ENCODE peak calls at places on chromosome 17, in five cellular contexts. One of them, this sample, is unnamed.

GRCh38 chr17:77901476-77901875 is 57.0 kb upstream of the TNRC6C start:
- DNase-seq in GM12878: no peak
- DNase-seq in neural crest cell: no peak
- DNase-seq in AG04450: no peak
- DNase-seq in prostate gland: no peak
- DNase-seq in this sample: no peak

GRCh38 chr17:7056386-7056785 is 12.5 kb upstream of the SLC16A11 start:
- DNase-seq in AG04450: no peak
- DNase-seq in neural crest cell: no peak
- DNase-seq in prostate gland: no peak
- DNase-seq in GM12878: no peak
- DNase-seq in this sample: no peak

GRCh38 chr17:83113381-83113780 is 34.0 kb downstream of the METRNL start:
- DNase-seq in AG04450: no peak
- DNase-seq in neural crest cell: no peak
- DNase-seq in GM12878: no peak
- DNase-seq in prostate gland: no peak
- DNase-seq in this sample: no peak

GRCh38 chr17:238071-238963 is 56.9 kb upstream of the DOC2B start:
- DNase-seq in AG04450: no peak
- DNase-seq in neural crest cell: no peak
- DNase-seq in GM12878: no peak
- DNase-seq in prostate gland: no peak
- DNase-seq in this sample: no peak

GRCh38 chr17:76983075-76983411 is 114.8 kb downstream of the MGAT5B start:
- DNase-seq in neural crest cell: no peak
- DNase-seq in AG04450: no peak
- DNase-seq in GM12878: no peak
- DNase-seq in prostate gland: no peak
- DNase-seq in this sample: no peak

GRCh38 chr17:68820825-68821481 is 134.2 kb downstream of the ABCA8 start:
- DNase-seq in AG04450: no peak
- DNase-seq in neural crest cell: no peak
- DNase-seq in GM12878: no peak
- DNase-seq in prostate gland: no peak
- DNase-seq in this sample: no peak

GRCh38 chr17:63774982-63775290 is 966 bp downstream of the DDX42 start:
- DNase-seq in neural crest cell: no peak
- DNase-seq in prostate gland: no peak
- DNase-seq in GM12878: no peak
- DNase-seq in AG04450: no peak
- DNase-seq in this sample: no peak

GRCh38 chr17:76901542-76902197 is 33.5 kb downstream of the MGAT5B start:
- DNase-seq in prostate gland: peak
- DNase-seq in GM12878: no peak
- DNase-seq in AG04450: no peak
- DNase-seq in neural crest cell: no peak
- DNase-seq in this sample: no peak

GRCh38 chr17:13746379-13746778 is 144.7 kb upstream of the HS3ST3A1 start:
- DNase-seq in AG04450: no peak
- DNase-seq in neural crest cell: no peak
- DNase-seq in GM12878: no peak
- DNase-seq in prostate gland: no peak
- DNase-seq in this sample: no peak

GRCh38 chr17:48549909-48550308 is 5.0 kb upstream of the HOXB2 start:
- DNase-seq in neural crest cell: no peak
- DNase-seq in prostate gland: no peak
- DNase-seq in GM12878: no peak
- DNase-seq in AG04450: no peak
- DNase-seq in this sample: no peak

GRCh38 chr17:62703269-62703775 is 75.9 kb downstream of the MRC2 start:
- DNase-seq in AG04450: no peak
- DNase-seq in prostate gland: no peak
- DNase-seq in GM12878: no peak
- DNase-seq in neural crest cell: no peak
- DNase-seq in this sample: no peak

GRCh38 chr17:27552467-27552779 is 78.6 kb upstream of the LGALS9 start:
- DNase-seq in GM12878: no peak
- DNase-seq in AG04450: no peak
- DNase-seq in neural crest cell: no peak
- DNase-seq in prostate gland: no peak
- DNase-seq in this sample: no peak

GRCh38 chr17:44082206-44082605 is 11.7 kb downstream of the G6PC3 start:
- DNase-seq in prostate gland: no peak
- DNase-seq in GM12878: no peak
- DNase-seq in AG04450: no peak
- DNase-seq in neural crest cell: no peak
- DNase-seq in this sample: no peak

GRCh38 chr17:44084131-44084538 is 13.6 kb downstream of the G6PC3 start:
- DNase-seq in neural crest cell: no peak
- DNase-seq in AG04450: no peak
- DNase-seq in prostate gland: no peak
- DNase-seq in GM12878: no peak
- DNase-seq in this sample: peak

GRCh38 chr17:44084921-44085320 is 14.4 kb downstream of the G6PC3 start:
- DNase-seq in prostate gland: no peak
- DNase-seq in GM12878: no peak
- DNase-seq in neural crest cell: no peak
- DNase-seq in AG04450: no peak
- DNase-seq in this sample: no peak

GRCh38 chr17:44081681-44082080 is 11.1 kb downstream of the G6PC3 start:
- DNase-seq in GM12878: no peak
- DNase-seq in neural crest cell: no peak
- DNase-seq in AG04450: no peak
- DNase-seq in prostate gland: no peak
- DNase-seq in this sample: no peak

DNA sequence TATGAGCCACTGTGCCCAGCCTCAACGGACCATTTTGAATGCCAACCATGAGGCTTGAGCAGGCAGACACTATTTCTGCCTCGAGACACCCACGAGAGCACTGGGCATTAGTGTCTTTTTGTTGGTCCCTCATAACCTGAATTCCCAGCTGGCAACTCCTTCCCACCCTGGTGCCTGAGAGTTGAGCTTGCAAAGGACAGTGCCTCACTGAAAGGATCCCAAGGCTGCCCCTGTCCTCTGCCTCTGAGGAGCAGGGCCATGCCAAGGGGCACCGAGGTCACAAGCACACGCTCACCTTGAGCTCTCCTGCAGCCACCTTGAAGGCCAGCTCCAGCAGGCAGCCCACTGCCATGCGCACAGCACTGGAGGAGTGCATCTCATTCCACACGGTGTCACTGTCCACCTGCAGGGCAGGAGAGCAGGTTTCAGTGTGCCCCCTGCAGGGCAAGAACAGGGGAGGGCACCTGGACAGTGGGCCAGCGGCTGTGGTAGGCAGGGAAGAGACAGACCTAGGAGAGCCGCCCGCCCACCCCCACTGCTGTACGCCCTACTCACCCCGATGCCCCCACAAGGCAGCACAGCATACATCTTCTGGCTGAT is 12.8 kb downstream of the G6PC3 start:
- DNase-seq in GM12878: no peak
- DNase-seq in neural crest cell: no peak
- DNase-seq in AG04450: no peak
- DNase-seq in prostate gland: no peak
- DNase-seq in this sample: no peak
- TF ChIP-seq CTCF in GM12878: peak
- TF ChIP-seq CTCF in neural crest cell: no peak
- TF ChIP-seq CTCF in AG04450: no peak
- TF ChIP-seq CTCF in prostate gland: no peak
- TF ChIP-seq CTCF in this sample: peak

DNA sequence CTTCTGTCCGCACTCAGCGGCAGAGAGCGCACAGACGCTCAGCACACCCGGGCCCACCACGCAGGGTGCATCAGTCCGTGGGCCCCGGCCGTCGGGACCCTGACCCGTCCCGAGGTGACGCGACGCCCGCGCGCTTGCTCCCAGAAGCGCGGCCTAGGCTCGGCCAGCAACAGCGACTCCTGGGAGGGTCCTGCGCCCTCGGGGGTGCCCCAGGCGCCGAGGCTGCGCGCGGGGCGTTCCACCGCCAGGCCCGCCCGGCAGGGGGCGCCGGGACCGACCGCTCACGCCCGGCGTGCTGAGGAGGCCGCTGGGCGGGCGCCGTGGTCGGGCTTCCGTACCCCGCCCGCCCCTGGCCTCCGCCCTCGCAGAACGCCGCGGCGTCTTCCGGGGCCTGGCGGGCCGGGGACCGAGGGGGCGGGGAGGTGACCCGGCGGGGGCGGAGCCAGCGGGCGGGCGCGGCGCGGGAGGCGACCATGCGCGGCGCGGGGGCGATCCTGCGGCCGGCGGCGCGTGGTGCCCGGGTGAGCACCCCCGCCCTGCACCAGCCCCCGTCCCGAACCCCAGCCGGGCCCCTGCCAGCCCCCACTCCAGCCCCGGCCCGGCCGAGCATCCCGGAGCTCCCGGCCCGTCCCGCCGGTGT is at the start of gene CISD3:
- DNase-seq in AG04450: peak
- DNase-seq in neural crest cell: peak
- DNase-seq in prostate gland: peak
- DNase-seq in GM12878: no peak
- DNase-seq in this sample: peak
- TF ChIP-seq CTCF in AG04450: peak
- TF ChIP-seq CTCF in neural crest cell: peak
- TF ChIP-seq CTCF in prostate gland: peak
- TF ChIP-seq CTCF in GM12878: peak
- TF ChIP-seq CTCF in this sample: peak

GRCh38 chr17:59611503-59611902 is 8.2 kb upstream of the CLTC start:
- DNase-seq in AG04450: no peak
- DNase-seq in GM12878: no peak
- DNase-seq in prostate gland: no peak
- DNase-seq in neural crest cell: no peak
- DNase-seq in this sample: no peak

GRCh38 chr17:59607061-59607460 is 12.6 kb upstream of the CLTC start:
- DNase-seq in GM12878: no peak
- DNase-seq in neural crest cell: no peak
- DNase-seq in AG04450: no peak
- DNase-seq in prostate gland: no peak
- DNase-seq in this sample: no peak

GRCh38 chr17:59607817-59608403 is 11.8 kb upstream of the CLTC start:
- DNase-seq in prostate gland: no peak
- DNase-seq in AG04450: no peak
- DNase-seq in GM12878: no peak
- DNase-seq in neural crest cell: no peak
- DNase-seq in this sample: no peak
- TF ChIP-seq CTCF in prostate gland: no peak
- TF ChIP-seq CTCF in AG04450: no peak
- TF ChIP-seq CTCF in GM12878: peak
- TF ChIP-seq CTCF in neural crest cell: peak
- TF ChIP-seq CTCF in this sample: no peak

DNA sequence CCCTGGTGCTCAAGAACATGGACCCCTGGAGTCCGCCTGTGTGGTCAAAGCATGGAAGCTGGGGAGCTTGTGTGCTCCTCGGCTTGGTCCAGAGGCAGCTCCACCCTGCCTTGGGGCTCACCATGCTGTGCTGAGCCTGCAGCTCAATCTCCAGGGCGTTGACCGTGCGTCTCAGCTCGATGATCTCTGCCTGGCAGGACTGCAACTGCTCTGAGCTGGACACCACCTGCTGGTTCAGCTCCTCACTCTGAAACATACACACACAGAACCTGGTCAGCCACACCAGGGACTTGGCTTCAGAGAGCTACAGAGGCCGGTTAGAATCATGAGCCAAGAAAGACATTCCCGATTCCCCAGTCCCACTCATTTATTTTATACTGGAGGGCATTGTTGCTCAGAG is 2.7 kb downstream of the KRT35 start:
- DNase-seq in GM12878: no peak
- DNase-seq in prostate gland: no peak
- DNase-seq in AG04450: no peak
- DNase-seq in neural crest cell: no peak
- DNase-seq in this sample: no peak
- TF ChIP-seq CTCF in GM12878: no peak
- TF ChIP-seq CTCF in prostate gland: no peak
- TF ChIP-seq CTCF in AG04450: no peak
- TF ChIP-seq CTCF in neural crest cell: no peak
- TF ChIP-seq CTCF in this sample: no peak

GRCh38 chr17:46811978-46812583 is 6.4 kb downstream of the WNT3 start:
- DNase-seq in neural crest cell: no peak
- DNase-seq in AG04450: peak
- DNase-seq in GM12878: no peak
- DNase-seq in prostate gland: no peak
- DNase-seq in this sample: no peak

GRCh38 chr17:46815474-46816353 is 2.8 kb downstream of the WNT3 start:
- DNase-seq in GM12878: no peak
- DNase-seq in neural crest cell: no peak
- DNase-seq in AG04450: no peak
- DNase-seq in prostate gland: no peak
- DNase-seq in this sample: no peak

GRCh38 chr17:46814446-46814845 is 4.0 kb downstream of the WNT3 start:
- DNase-seq in neural crest cell: no peak
- DNase-seq in AG04450: no peak
- DNase-seq in prostate gland: no peak
- DNase-seq in GM12878: no peak
- DNase-seq in this sample: no peak

GRCh38 chr17:46812624-46813318 is 5.7 kb downstream of the WNT3 start:
- DNase-seq in GM12878: no peak
- DNase-seq in AG04450: no peak
- DNase-seq in neural crest cell: no peak
- DNase-seq in prostate gland: no peak
- DNase-seq in this sample: no peak

GRCh38 chr17:46813920-46814319 is 4.6 kb downstream of the WNT3 start:
- DNase-seq in GM12878: no peak
- DNase-seq in neural crest cell: no peak
- DNase-seq in prostate gland: no peak
- DNase-seq in AG04450: no peak
- DNase-seq in this sample: no peak
- TF ChIP-seq CTCF in GM12878: no peak
- TF ChIP-seq CTCF in neural crest cell: no peak
- TF ChIP-seq CTCF in prostate gland: no peak
- TF ChIP-seq CTCF in AG04450: no peak
- TF ChIP-seq CTCF in this sample: no peak

DNA sequence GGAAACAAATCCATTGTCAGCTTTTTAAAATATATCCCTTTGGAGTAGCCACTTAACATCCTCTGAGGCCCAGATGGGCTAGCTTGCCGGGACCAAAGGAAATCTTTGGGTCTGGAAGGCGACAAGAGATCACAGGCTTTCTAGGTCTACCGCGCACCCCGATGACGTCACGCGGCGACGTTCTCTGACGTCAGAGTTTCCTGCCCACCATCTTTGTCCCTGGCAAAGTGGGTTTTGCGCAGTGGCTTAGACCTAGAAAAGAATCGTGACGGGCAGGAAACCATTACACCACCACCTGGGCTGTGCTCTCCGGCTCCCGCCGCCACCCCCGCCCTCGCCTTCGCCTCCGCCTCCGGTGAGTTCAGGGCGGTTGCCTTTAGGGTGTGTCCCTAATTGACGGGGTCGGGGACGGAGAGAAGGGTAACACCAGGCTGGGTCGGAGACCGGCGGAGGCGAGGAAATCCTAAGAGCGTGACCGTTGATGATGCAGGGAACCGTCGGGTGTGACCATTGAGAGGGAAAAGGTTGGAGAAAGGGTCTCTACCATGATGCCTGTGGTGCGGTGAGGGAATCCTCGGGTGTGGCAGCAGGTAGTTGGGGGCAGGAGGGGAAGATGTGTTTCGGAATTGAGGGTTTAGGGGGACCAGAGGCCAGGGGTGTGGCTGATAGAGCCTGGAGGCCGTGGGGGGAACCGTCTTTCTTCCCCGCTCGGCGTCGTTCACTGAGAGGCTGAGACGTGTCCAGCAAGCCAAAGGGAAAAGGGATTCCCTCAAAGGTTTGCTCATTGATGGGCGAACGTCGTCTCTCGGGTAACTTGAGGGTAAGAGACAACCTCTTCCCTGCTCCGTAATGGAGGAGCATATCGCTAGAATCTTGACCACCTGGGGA is at the start of gene AP2B1:
- DNase-seq in AG04450: peak
- DNase-seq in neural crest cell: peak
- DNase-seq in prostate gland: peak
- DNase-seq in GM12878: peak
- DNase-seq in this sample: peak
- TF ChIP-seq CTCF in AG04450: no peak
- TF ChIP-seq CTCF in neural crest cell: no peak
- TF ChIP-seq CTCF in prostate gland: no peak
- TF ChIP-seq CTCF in GM12878: no peak
- TF ChIP-seq CTCF in this sample: no peak